ENCODE peak calls at places on chromosomes 16 and 17, in nine cellular contexts. Q is PC-3; E is neural progenitor cell; B is WTC11; T is neural crest cell; U is CD4-positive, alpha-beta T cell; H is EL; I is activated CD8-positive, alpha-beta memory T cell treated with anti-CD3 and anti-CD28 coated beads for 1 hour; D is substantia nigra. F is an unnamed sample.
A peak's percentile ranks its signal among the peaks of the same experiment; 100 is the strongest.

GRCh38 chr16:14125708-14126107 is 54.6 kb downstream of the MRTFB start:
- DNase-seq in Q (no peak), E (no peak), B (no peak), T (no peak), U (no peak), H (no peak), I (no peak), D (no peak), F (no peak)

GRCh38 chr17:79098282-79098867 is 23.8 kb downstream of the ENGASE start:
- DNase-seq in Q (no peak), E (no peak), B (peak; percentile 47), T (no peak), U (no peak), H (no peak), I (no peak), D (no peak), F (no peak)

GRCh38 chr16:85010931-85011845 is at the start of gene ZDHHC7:
- DNase-seq in Q (peak; percentile 75), E (peak; percentile 94), B (peak; percentile 87), T (peak; percentile 81), U (peak; percentile 75), H (peak; percentile 85), I (peak; percentile 80), D (peak; percentile 54), F (peak; percentile 95)

GRCh38 chr17:74085434-74085833 is 118.0 kb upstream of the RPL38 start:
- DNase-seq in Q (no peak), E (no peak), B (peak; percentile 52), T (no peak), U (no peak), H (no peak), I (no peak), D (no peak), F (no peak)

GRCh38 chr16:17403859-17404545 is 66.8 kb downstream of the XYLT1 start:
- DNase-seq in Q (no peak), E (no peak), B (no peak), T (no peak), U (no peak), H (no peak), I (no peak), D (no peak), F (no peak)

GRCh38 chr16:65384441-65384840 is 262.6 kb upstream of the CDH11 start:
- DNase-seq in Q (no peak), E (no peak), B (no peak), T (no peak), U (no peak), H (peak; percentile 41), I (no peak), D (no peak), F (no peak)

GRCh38 chr16:75306102-75306762 is 54.8 kb upstream of the BCAR1 start:
- DNase-seq in Q (peak; percentile 20), E (no peak), B (no peak), T (no peak), U (no peak), H (peak; percentile 31), I (no peak), D (no peak), F (no peak)

GRCh38 chr17:71163121-71163812 is 957.6 kb upstream of the SOX9 start:
- DNase-seq in Q (peak; percentile 81), E (no peak), B (no peak), T (no peak), U (no peak), H (no peak), I (no peak), D (no peak), F (no peak)

GRCh38 chr16:69328854-69329316 is 1.5 kb downstream of the PDF start:
- DNase-seq in Q (peak; percentile 73), E (no peak), B (no peak), T (no peak), U (no peak), H (peak; percentile 51), I (no peak), D (no peak), F (no peak)

GRCh38 chr17:48626470-48627241 is 498 bp upstream of the HOXB9 start:
- DNase-seq in Q (peak; percentile 65), E (peak; percentile 52), B (peak; percentile 71), T (no peak), U (no peak), H (peak; percentile 40), I (no peak), D (no peak), F (no peak)

GRCh38 chr17:5413682-5414081 is 5.8 kb downstream of the NUP88 start:
- DNase-seq in Q (peak; percentile 86), E (no peak), B (no peak), T (no peak), U (no peak), H (peak; percentile 90), I (no peak), D (no peak), F (peak; percentile 89)

GRCh38 chr17:76811028-76811427 is 57.2 kb upstream of the MGAT5B start:
- DNase-seq in Q (no peak), E (no peak), B (no peak), T (no peak), U (no peak), H (no peak), I (no peak), D (no peak), F (no peak)

GRCh38 chr16:9123871-9124270 is 32.4 kb downstream of the HAPSTR1 start:
- DNase-seq in Q (peak; percentile 82), E (no peak), B (no peak), T (no peak), U (no peak), H (no peak), I (no peak), D (no peak), F (no peak)

GRCh38 chr16:69085032-69085695 is 20.3 kb upstream of the HAS3 start:
- DNase-seq in Q (no peak), E (no peak), B (no peak), T (no peak), U (no peak), H (no peak), I (no peak), D (no peak), F (no peak)

GRCh38 chr17:51640108-51640622 is 379.8 kb downstream of the UTP18 start:
- DNase-seq in Q (peak; percentile 93), E (peak; percentile 69), B (peak; percentile 42), T (no peak), U (no peak), H (no peak), I (no peak), D (no peak), F (no peak)

GRCh38 chr17:6543079-6544010 is 13.0 kb downstream of the PITPNM3 start:
- DNase-seq in Q (no peak), E (no peak), B (no peak), T (no peak), U (no peak), H (no peak), I (no peak), D (no peak), F (no peak)

GRCh38 chr16:4315185-4316102 is at the start of gene GLIS2:
- DNase-seq in Q (peak; percentile 57), E (peak; percentile 94), B (peak; percentile 82), T (peak; percentile 66), U (no peak), H (peak; percentile 83), I (no peak), D (peak; percentile 57), F (peak; percentile 93)